ENCODE peak calls at places on chromosomes 4 and X, in seven cellular contexts. J is fibroblast of pulmonary artery; O is NCI-H1694; M is stimulated activated CD4-positive, alpha-beta T cell treated with anti-CD3 and anti-CD28 coated beads, Interleukin-1b, Interleukin-23, amount 100 ng/mL, for 1 hour; K is caudate nucleus; D is esophagus muscularis mucosa; A is activated CD8-positive, alpha-beta memory T cell treated with anti-CD3 and anti-CD28 coated beads for 4 hours. Y is an unnamed sample.

GRCh38 chr4:123244233-123244632 is 152.4 kb upstream of the SPRY1 start:
- DNase-seq in J (peak), O (no peak), M (no peak), K (no peak), D (no peak), A (peak), Y (no peak)

GRCh38 chr4:86592553-86593249 is 1.4 kb upstream of the PTPN13 start:
- DNase-seq in J (peak), O (no peak), M (no peak), K (no peak), D (no peak), A (no peak), Y (no peak)

GRCh38 chr4:109703664-109704351 is 563 bp upstream of the CASP6 start:
- DNase-seq in J (peak), O (no peak), M (no peak), K (no peak), D (no peak), A (no peak), Y (peak)

GRCh38 chr4:175947117-175947722 is 118.4 kb upstream of the WDR17 start:
- DNase-seq in J (peak), O (no peak), M (no peak), K (no peak), D (no peak), A (no peak), Y (no peak)

GRCh38 chrX:38959736-38960534 is 158.7 kb downstream of the MID1IP1 start:
- DNase-seq in J (peak), O (no peak), M (no peak), K (no peak), D (no peak), A (no peak), Y (no peak)

GRCh38 chr4:11418610-11419009 is 10.1 kb downstream of the HS3ST1 start:
- DNase-seq in J (no peak), O (peak), M (no peak), K (no peak), D (no peak), A (no peak), Y (peak)

GRCh38 chr4:78622253-78622979 is 70.8 kb downstream of the ANXA3 start:
- DNase-seq in J (peak), O (no peak), M (no peak), K (no peak), D (no peak), A (no peak), Y (no peak)

GRCh38 chr4:32775049-32775448 is 2054.9 kb downstream of the PCDH7 start:
- DNase-seq in J (peak), O (no peak), M (no peak), K (no peak), D (no peak), A (no peak), Y (peak)

GRCh38 chr4:8675383-8675782 is 82.8 kb downstream of the CPZ start:
- DNase-seq in J (peak), O (no peak), M (no peak), K (no peak), D (no peak), A (no peak), Y (no peak)

GRCh38 chr4:1593038-1593417 is 91.1 kb downstream of the FAM53A start:
- DNase-seq in J (no peak), O (no peak), M (no peak), K (no peak), D (no peak), A (no peak), Y (no peak)

GRCh38 chr4:107736924-107737448 is 17.0 kb upstream of the PAPSS1 start:
- DNase-seq in J (peak), O (no peak), M (no peak), K (peak), D (no peak), A (peak), Y (peak)

GRCh38 chrX:27350476-27350875 is 112.7 kb downstream of the PPP4R3C start:
- DNase-seq in J (no peak), O (no peak), M (no peak), K (no peak), D (no peak), A (no peak), Y (no peak)